ENCODE peak calls at places on chromosomes 2 and 18, in four cellular contexts. One of them, this sample, is unnamed.

GRCh38 chr2:43105586-43106562 is 120.5 kb downstream of the ZFP36L2 start:
- DNase-seq in GM12865: peak; percentile 61
- DNase-seq in stimulated activated CD4-positive, alpha-beta T cell treated with anti-CD3 and anti-CD28 coated beads, Interleukin-1b, Interleukin-23, amount 100 ng/mL, for 24 hours: no peak
- DNase-seq in spleen: peak; percentile 85
- DNase-seq in this sample: no peak

GRCh38 chr18:79513381-79514081 is 117.8 kb downstream of the NFATC1 start:
- DNase-seq in GM12865: no peak
- DNase-seq in stimulated activated CD4-positive, alpha-beta T cell treated with anti-CD3 and anti-CD28 coated beads, Interleukin-1b, Interleukin-23, amount 100 ng/mL, for 24 hours: no peak
- DNase-seq in spleen: peak; percentile 70
- DNase-seq in this sample: no peak

GRCh38 chr2:241067501-241068135 is 34.5 kb downstream of the MTERF4 start:
- DNase-seq in GM12865: no peak
- DNase-seq in stimulated activated CD4-positive, alpha-beta T cell treated with anti-CD3 and anti-CD28 coated beads, Interleukin-1b, Interleukin-23, amount 100 ng/mL, for 24 hours: no peak
- DNase-seq in spleen: no peak
- DNase-seq in this sample: no peak

GRCh38 chr2:201208563-201209252 is 25.8 kb downstream of the CASP10 start:
- DNase-seq in GM12865: peak; percentile 59
- DNase-seq in stimulated activated CD4-positive, alpha-beta T cell treated with anti-CD3 and anti-CD28 coated beads, Interleukin-1b, Interleukin-23, amount 100 ng/mL, for 24 hours: no peak
- DNase-seq in spleen: peak; percentile 87
- DNase-seq in this sample: no peak

GRCh38 chr2:227655454-227655853 is 11.2 kb upstream of the SCYGR5 start:
- DNase-seq in GM12865: no peak
- DNase-seq in stimulated activated CD4-positive, alpha-beta T cell treated with anti-CD3 and anti-CD28 coated beads, Interleukin-1b, Interleukin-23, amount 100 ng/mL, for 24 hours: no peak
- DNase-seq in spleen: no peak
- DNase-seq in this sample: no peak

GRCh38 chr2:7060602-7061435 is 143.6 kb downstream of the RNF144A start:
- DNase-seq in GM12865: no peak
- DNase-seq in stimulated activated CD4-positive, alpha-beta T cell treated with anti-CD3 and anti-CD28 coated beads, Interleukin-1b, Interleukin-23, amount 100 ng/mL, for 24 hours: no peak
- DNase-seq in spleen: no peak
- DNase-seq in this sample: no peak

GRCh38 chr2:124001681-124002080 is 23.4 kb upstream of the CNTNAP5 start:
- DNase-seq in GM12865: no peak
- DNase-seq in stimulated activated CD4-positive, alpha-beta T cell treated with anti-CD3 and anti-CD28 coated beads, Interleukin-1b, Interleukin-23, amount 100 ng/mL, for 24 hours: no peak
- DNase-seq in spleen: no peak
- DNase-seq in this sample: no peak

GRCh38 chr2:832635-833034 is 118.0 kb upstream of the SNTG2 start:
- DNase-seq in GM12865: no peak
- DNase-seq in stimulated activated CD4-positive, alpha-beta T cell treated with anti-CD3 and anti-CD28 coated beads, Interleukin-1b, Interleukin-23, amount 100 ng/mL, for 24 hours: no peak
- DNase-seq in spleen: no peak
- DNase-seq in this sample: no peak

GRCh38 chr2:181806039-181806392 is 85.5 kb upstream of the ITPRID2 start:
- DNase-seq in GM12865: no peak
- DNase-seq in stimulated activated CD4-positive, alpha-beta T cell treated with anti-CD3 and anti-CD28 coated beads, Interleukin-1b, Interleukin-23, amount 100 ng/mL, for 24 hours: no peak
- DNase-seq in spleen: no peak
- DNase-seq in this sample: no peak

GRCh38 chr2:12227941-12228608 is 481.6 kb downstream of the LPIN1 start:
- DNase-seq in GM12865: no peak
- DNase-seq in stimulated activated CD4-positive, alpha-beta T cell treated with anti-CD3 and anti-CD28 coated beads, Interleukin-1b, Interleukin-23, amount 100 ng/mL, for 24 hours: no peak
- DNase-seq in spleen: no peak
- DNase-seq in this sample: no peak

GRCh38 chr2:171509945-171510731 is 12.1 kb upstream of the CYBRD1 start:
- DNase-seq in GM12865: peak; percentile 77
- DNase-seq in stimulated activated CD4-positive, alpha-beta T cell treated with anti-CD3 and anti-CD28 coated beads, Interleukin-1b, Interleukin-23, amount 100 ng/mL, for 24 hours: no peak
- DNase-seq in spleen: no peak
- DNase-seq in this sample: no peak

GRCh38 chr18:27185025-27185763 is at the start of gene CHST9:
- DNase-seq in GM12865: no peak
- DNase-seq in stimulated activated CD4-positive, alpha-beta T cell treated with anti-CD3 and anti-CD28 coated beads, Interleukin-1b, Interleukin-23, amount 100 ng/mL, for 24 hours: no peak
- DNase-seq in spleen: peak; percentile 73
- DNase-seq in this sample: no peak

GRCh38 chr2:46332686-46333281 is 35.6 kb downstream of the EPAS1 start:
- DNase-seq in GM12865: no peak
- DNase-seq in stimulated activated CD4-positive, alpha-beta T cell treated with anti-CD3 and anti-CD28 coated beads, Interleukin-1b, Interleukin-23, amount 100 ng/mL, for 24 hours: no peak
- DNase-seq in spleen: no peak
- DNase-seq in this sample: no peak

GRCh38 chr2:86079981-86080911 is 25.4 kb downstream of the POLR1A start:
- DNase-seq in GM12865: peak; percentile 87
- DNase-seq in stimulated activated CD4-positive, alpha-beta T cell treated with anti-CD3 and anti-CD28 coated beads, Interleukin-1b, Interleukin-23, amount 100 ng/mL, for 24 hours: peak; percentile 52
- DNase-seq in spleen: peak; percentile 96
- DNase-seq in this sample: peak; percentile 80

GRCh38 chr2:43387092-43388062 is 161.0 kb upstream of the ZFP36L2 start:
- DNase-seq in GM12865: peak; percentile 89
- DNase-seq in stimulated activated CD4-positive, alpha-beta T cell treated with anti-CD3 and anti-CD28 coated beads, Interleukin-1b, Interleukin-23, amount 100 ng/mL, for 24 hours: no peak
- DNase-seq in spleen: no peak
- DNase-seq in this sample: no peak

GRCh38 chr2:236254021-236254420 is 10.2 kb downstream of the ASB18 start:
- DNase-seq in GM12865: no peak
- DNase-seq in stimulated activated CD4-positive, alpha-beta T cell treated with anti-CD3 and anti-CD28 coated beads, Interleukin-1b, Interleukin-23, amount 100 ng/mL, for 24 hours: no peak
- DNase-seq in spleen: no peak
- DNase-seq in this sample: no peak

GRCh38 chr18:1246827-1247226 is 342.2 kb downstream of the ADCYAP1 start:
- DNase-seq in GM12865: no peak
- DNase-seq in stimulated activated CD4-positive, alpha-beta T cell treated with anti-CD3 and anti-CD28 coated beads, Interleukin-1b, Interleukin-23, amount 100 ng/mL, for 24 hours: no peak
- DNase-seq in spleen: peak; percentile 55
- DNase-seq in this sample: no peak

GRCh38 chr18:40152859-40153258 is 1802.2 kb upstream of the PIK3C3 start:
- DNase-seq in GM12865: no peak
- DNase-seq in stimulated activated CD4-positive, alpha-beta T cell treated with anti-CD3 and anti-CD28 coated beads, Interleukin-1b, Interleukin-23, amount 100 ng/mL, for 24 hours: no peak
- DNase-seq in spleen: no peak
- DNase-seq in this sample: no peak

GRCh38 chr2:147657086-147658000 is 187.5 kb upstream of the ACVR2A start:
- DNase-seq in GM12865: no peak
- DNase-seq in stimulated activated CD4-positive, alpha-beta T cell treated with anti-CD3 and anti-CD28 coated beads, Interleukin-1b, Interleukin-23, amount 100 ng/mL, for 24 hours: no peak
- DNase-seq in spleen: no peak
- DNase-seq in this sample: no peak

GRCh38 chr2:27790796-27791195 is 19.3 kb downstream of the MRPL33 start:
- DNase-seq in GM12865: no peak
- DNase-seq in stimulated activated CD4-positive, alpha-beta T cell treated with anti-CD3 and anti-CD28 coated beads, Interleukin-1b, Interleukin-23, amount 100 ng/mL, for 24 hours: no peak
- DNase-seq in spleen: no peak
- DNase-seq in this sample: no peak

GRCh38 chr2:144477281-144477942 is 42.5 kb downstream of the ZEB2 start:
- DNase-seq in GM12865: no peak
- DNase-seq in stimulated activated CD4-positive, alpha-beta T cell treated with anti-CD3 and anti-CD28 coated beads, Interleukin-1b, Interleukin-23, amount 100 ng/mL, for 24 hours: no peak
- DNase-seq in spleen: no peak
- DNase-seq in this sample: no peak

GRCh38 chr2:240780023-240780831 is 39.8 kb downstream of the KIF1A start:
- DNase-seq in GM12865: no peak
- DNase-seq in stimulated activated CD4-positive, alpha-beta T cell treated with anti-CD3 and anti-CD28 coated beads, Interleukin-1b, Interleukin-23, amount 100 ng/mL, for 24 hours: no peak
- DNase-seq in spleen: no peak
- DNase-seq in this sample: no peak

GRCh38 chr2:162072976-162073775 is 839 bp downstream of the DPP4 start:
- DNase-seq in GM12865: no peak
- DNase-seq in stimulated activated CD4-positive, alpha-beta T cell treated with anti-CD3 and anti-CD28 coated beads, Interleukin-1b, Interleukin-23, amount 100 ng/mL, for 24 hours: no peak
- DNase-seq in spleen: no peak
- DNase-seq in this sample: no peak

GRCh38 chr2:45541450-45541849 is 69.6 kb downstream of the SRBD1 start:
- DNase-seq in GM12865: no peak
- DNase-seq in stimulated activated CD4-positive, alpha-beta T cell treated with anti-CD3 and anti-CD28 coated beads, Interleukin-1b, Interleukin-23, amount 100 ng/mL, for 24 hours: no peak
- DNase-seq in spleen: no peak
- DNase-seq in this sample: no peak

GRCh38 chr2:88874063-88874657 is 182.7 kb downstream of the RPIA start:
- DNase-seq in GM12865: peak; percentile 63
- DNase-seq in stimulated activated CD4-positive, alpha-beta T cell treated with anti-CD3 and anti-CD28 coated beads, Interleukin-1b, Interleukin-23, amount 100 ng/mL, for 24 hours: peak; percentile 15
- DNase-seq in spleen: no peak
- DNase-seq in this sample: no peak

GRCh38 chr2:79982445-79982844 is 322.1 kb downstream of the LRRTM1 start:
- DNase-seq in GM12865: peak; percentile 29
- DNase-seq in stimulated activated CD4-positive, alpha-beta T cell treated with anti-CD3 and anti-CD28 coated beads, Interleukin-1b, Interleukin-23, amount 100 ng/mL, for 24 hours: no peak
- DNase-seq in spleen: no peak
- DNase-seq in this sample: no peak

GRCh38 chr2:173001664-173002604 is 73.7 kb upstream of the MAP3K20 start:
- DNase-seq in GM12865: no peak
- DNase-seq in stimulated activated CD4-positive, alpha-beta T cell treated with anti-CD3 and anti-CD28 coated beads, Interleukin-1b, Interleukin-23, amount 100 ng/mL, for 24 hours: no peak
- DNase-seq in spleen: no peak
- DNase-seq in this sample: no peak

GRCh38 chr2:168336786-168337388 is 89.5 kb upstream of the STK39 start:
- DNase-seq in GM12865: peak; percentile 48
- DNase-seq in stimulated activated CD4-positive, alpha-beta T cell treated with anti-CD3 and anti-CD28 coated beads, Interleukin-1b, Interleukin-23, amount 100 ng/mL, for 24 hours: no peak
- DNase-seq in spleen: peak; percentile 78
- DNase-seq in this sample: no peak

GRCh38 chr18:76450452-76450851 is 44.6 kb downstream of the ZNF516 start:
- DNase-seq in GM12865: no peak
- DNase-seq in stimulated activated CD4-positive, alpha-beta T cell treated with anti-CD3 and anti-CD28 coated beads, Interleukin-1b, Interleukin-23, amount 100 ng/mL, for 24 hours: no peak
- DNase-seq in spleen: no peak
- DNase-seq in this sample: peak; percentile 36

GRCh38 chr2:186962085-186962747 is 113.2 kb upstream of the ZSWIM2 start:
- DNase-seq in GM12865: no peak
- DNase-seq in stimulated activated CD4-positive, alpha-beta T cell treated with anti-CD3 and anti-CD28 coated beads, Interleukin-1b, Interleukin-23, amount 100 ng/mL, for 24 hours: no peak
- DNase-seq in spleen: no peak
- DNase-seq in this sample: no peak

GRCh38 chr2:207616185-207616584 is 9.0 kb downstream of the METTL21A start:
- DNase-seq in GM12865: no peak
- DNase-seq in stimulated activated CD4-positive, alpha-beta T cell treated with anti-CD3 and anti-CD28 coated beads, Interleukin-1b, Interleukin-23, amount 100 ng/mL, for 24 hours: no peak
- DNase-seq in spleen: no peak
- DNase-seq in this sample: no peak

GRCh38 chr2:70132244-70133126 is 45.2 kb downstream of the PCBP1 start:
- DNase-seq in GM12865: peak; percentile 90
- DNase-seq in stimulated activated CD4-positive, alpha-beta T cell treated with anti-CD3 and anti-CD28 coated beads, Interleukin-1b, Interleukin-23, amount 100 ng/mL, for 24 hours: no peak
- DNase-seq in spleen: peak; percentile 75
- DNase-seq in this sample: no peak

GRCh38 chr2:111715987-111716900 is 167.7 kb downstream of the ANAPC1 start:
- DNase-seq in GM12865: no peak
- DNase-seq in stimulated activated CD4-positive, alpha-beta T cell treated with anti-CD3 and anti-CD28 coated beads, Interleukin-1b, Interleukin-23, amount 100 ng/mL, for 24 hours: no peak
- DNase-seq in spleen: peak; percentile 29
- DNase-seq in this sample: no peak

GRCh38 chr2:175363719-175364118 is 182.2 kb upstream of the ATP5MC3 start:
- DNase-seq in GM12865: no peak
- DNase-seq in stimulated activated CD4-positive, alpha-beta T cell treated with anti-CD3 and anti-CD28 coated beads, Interleukin-1b, Interleukin-23, amount 100 ng/mL, for 24 hours: no peak
- DNase-seq in spleen: no peak
- DNase-seq in this sample: no peak

GRCh38 chr2:26720322-26721166 is 28.0 kb downstream of the KCNK3 start:
- DNase-seq in GM12865: peak; percentile 21
- DNase-seq in stimulated activated CD4-positive, alpha-beta T cell treated with anti-CD3 and anti-CD28 coated beads, Interleukin-1b, Interleukin-23, amount 100 ng/mL, for 24 hours: no peak
- DNase-seq in spleen: no peak
- DNase-seq in this sample: no peak

GRCh38 chr2:219997341-219997851 is 370.0 kb downstream of the SLC4A3 start:
- DNase-seq in GM12865: peak; percentile 23
- DNase-seq in stimulated activated CD4-positive, alpha-beta T cell treated with anti-CD3 and anti-CD28 coated beads, Interleukin-1b, Interleukin-23, amount 100 ng/mL, for 24 hours: no peak
- DNase-seq in spleen: no peak
- DNase-seq in this sample: peak; percentile 46

GRCh38 chr2:149076863-149077412 is 38.4 kb downstream of the LYPD6B start:
- DNase-seq in GM12865: no peak
- DNase-seq in stimulated activated CD4-positive, alpha-beta T cell treated with anti-CD3 and anti-CD28 coated beads, Interleukin-1b, Interleukin-23, amount 100 ng/mL, for 24 hours: no peak
- DNase-seq in spleen: no peak
- DNase-seq in this sample: no peak